ENCODE peak calls at places on chromosomes 2 and 18, in nine cellular contexts. W is OCI-LY7; R is NT2/D1; I is CD8-positive, alpha-beta memory T cell; T is choroid plexus epithelial cell; H is sigmoid colon; M is cardiac fibroblast; O is stomach; S is mammary epithelial cell. K is an unnamed sample.

GRCh38 chr18:22344908-22345670 is 72.6 kb downstream of the CTAGE1 start:
- DNase-seq in H (no peak), I (peak; percentile 63), W (no peak), T (peak; percentile 48), M (peak; percentile 34), O (no peak), S (no peak), R (no peak), K (no peak)

GRCh38 chr2:237739101-237739500 is 59.5 kb upstream of the RBM44 start:
- DNase-seq in H (peak; percentile 87), W (no peak), I (no peak), R (no peak), S (no peak), O (no peak), M (peak; percentile 48), T (no peak), K (no peak)

GRCh38 chr2:111024496-111024895 is 96.2 kb upstream of the BCL2L11 start:
- DNase-seq in T (no peak), O (no peak), S (no peak), W (no peak), I (no peak), H (no peak), M (no peak), R (no peak), K (no peak)

GRCh38 chr18:49811151-49811938 is 2.0 kb downstream of the ACAA2 start:
- DNase-seq in M (no peak), R (no peak), S (no peak), T (no peak), W (no peak), O (no peak), I (no peak), H (no peak), K (no peak)

GRCh38 chr2:146572598-146572997 is 1272.2 kb upstream of the ACVR2A start:
- DNase-seq in R (no peak), H (no peak), T (peak; percentile 40), I (no peak), S (peak; percentile 69), W (no peak), M (no peak), O (no peak), K (peak; percentile 48)

GRCh38 chr18:45221363-45221762 is 393.9 kb upstream of the SLC14A2 start:
- DNase-seq in M (peak; percentile 14), T (no peak), I (no peak), H (no peak), W (no peak), S (peak; percentile 84), R (no peak), O (no peak), K (peak; percentile 84)

GRCh38 chr2:85619617-85620016 is 3.6 kb downstream of the USP39 start:
- DNase-seq in H (no peak), M (no peak), O (no peak), W (no peak), T (no peak), I (no peak), R (no peak), S (no peak), K (no peak)

GRCh38 chr2:167215595-167215994 is 327.3 kb downstream of the XIRP2 start:
- DNase-seq in I (no peak), W (no peak), M (no peak), S (no peak), H (no peak), R (no peak), O (peak; percentile 45), T (no peak), K (no peak)

GRCh38 chr18:21262979-21263378 is 20.9 kb downstream of the GREB1L start:
- DNase-seq in H (no peak), W (no peak), R (no peak), S (peak; percentile 34), M (no peak), I (no peak), O (no peak), T (no peak), K (no peak)

GRCh38 chr2:23554054-23554697 is 169.2 kb downstream of the KLHL29 start:
- DNase-seq in M (peak; percentile 71), H (peak; percentile 86), R (no peak), W (no peak), I (no peak), T (peak; percentile 39), O (no peak), S (no peak), K (peak; percentile 61)

GRCh38 chr18:22132258-22132657 is 37.1 kb upstream of the GATA6 start:
- DNase-seq in I (no peak), M (no peak), S (no peak), R (no peak), W (no peak), O (no peak), T (no peak), H (no peak), K (no peak)

GRCh38 chr2:233822101-233822771 is 32.1 kb downstream of the HJURP start:
- DNase-seq in I (no peak), R (no peak), M (no peak), S (no peak), T (no peak), W (no peak), O (peak; percentile 23), H (peak; percentile 60), K (no peak)

GRCh38 chr2:160477032-160477431 is 16.6 kb downstream of the RBMS1 start:
- DNase-seq in H (no peak), W (no peak), R (no peak), I (no peak), O (no peak), T (peak; percentile 54), S (no peak), M (no peak), K (no peak)

GRCh38 chr18:79642626-79643025 is 37.0 kb upstream of the CTDP1 start:
- DNase-seq in H (no peak), W (no peak), O (no peak), M (peak; percentile 51), T (no peak), S (peak; percentile 17), R (no peak), I (no peak), K (peak; percentile 23)
- H3K4me3 ChIP-seq in H (no peak overlapping the region), W (no peak overlapping the region), O (no peak overlapping the region), M (no peak overlapping the region), T (no peak overlapping the region), S (no peak overlapping the region), R (no peak overlapping the region), I (no peak overlapping the region), K (no peak overlapping the region)

DNA sequence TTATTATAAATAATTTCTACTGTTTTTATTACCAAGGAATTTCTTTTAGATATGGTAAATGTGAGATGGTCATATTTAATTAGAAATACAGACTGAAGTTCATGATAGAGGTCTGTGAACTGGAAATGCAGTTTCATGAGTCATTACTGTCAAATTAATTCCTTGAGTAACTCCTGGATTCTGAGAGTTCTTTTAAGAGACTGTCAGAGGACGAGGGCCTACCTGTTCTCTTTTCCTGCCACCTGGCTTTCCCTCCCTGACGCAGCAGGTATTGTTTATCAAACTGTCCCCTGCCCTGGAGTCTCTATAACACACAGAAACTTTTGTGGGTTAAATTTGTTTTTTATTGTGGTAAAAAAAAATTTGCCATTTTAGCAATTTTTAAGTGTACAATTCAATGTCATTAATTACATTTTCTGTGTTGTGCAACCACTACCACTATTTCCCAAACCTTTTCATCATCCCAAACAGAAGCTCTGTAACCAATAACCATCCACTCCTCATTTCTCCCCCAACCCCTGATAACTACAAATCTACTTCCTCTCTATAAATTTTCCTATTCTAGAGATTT is 142.6 kb downstream of the DIS3L2 start:
- DNase-seq in O (no peak), M (no peak), H (no peak), I (no peak), R (no peak), W (no peak), S (peak; percentile 43), T (peak; percentile 36), K (peak; percentile 19)
- H3K4me3 ChIP-seq in O (no peak overlapping the region), M (no peak overlapping the region), H (no peak overlapping the region), I (no peak overlapping the region), R (no peak overlapping the region), W (no peak overlapping the region), S (no peak overlapping the region), T (no peak overlapping the region), K (no peak overlapping the region)

DNA sequence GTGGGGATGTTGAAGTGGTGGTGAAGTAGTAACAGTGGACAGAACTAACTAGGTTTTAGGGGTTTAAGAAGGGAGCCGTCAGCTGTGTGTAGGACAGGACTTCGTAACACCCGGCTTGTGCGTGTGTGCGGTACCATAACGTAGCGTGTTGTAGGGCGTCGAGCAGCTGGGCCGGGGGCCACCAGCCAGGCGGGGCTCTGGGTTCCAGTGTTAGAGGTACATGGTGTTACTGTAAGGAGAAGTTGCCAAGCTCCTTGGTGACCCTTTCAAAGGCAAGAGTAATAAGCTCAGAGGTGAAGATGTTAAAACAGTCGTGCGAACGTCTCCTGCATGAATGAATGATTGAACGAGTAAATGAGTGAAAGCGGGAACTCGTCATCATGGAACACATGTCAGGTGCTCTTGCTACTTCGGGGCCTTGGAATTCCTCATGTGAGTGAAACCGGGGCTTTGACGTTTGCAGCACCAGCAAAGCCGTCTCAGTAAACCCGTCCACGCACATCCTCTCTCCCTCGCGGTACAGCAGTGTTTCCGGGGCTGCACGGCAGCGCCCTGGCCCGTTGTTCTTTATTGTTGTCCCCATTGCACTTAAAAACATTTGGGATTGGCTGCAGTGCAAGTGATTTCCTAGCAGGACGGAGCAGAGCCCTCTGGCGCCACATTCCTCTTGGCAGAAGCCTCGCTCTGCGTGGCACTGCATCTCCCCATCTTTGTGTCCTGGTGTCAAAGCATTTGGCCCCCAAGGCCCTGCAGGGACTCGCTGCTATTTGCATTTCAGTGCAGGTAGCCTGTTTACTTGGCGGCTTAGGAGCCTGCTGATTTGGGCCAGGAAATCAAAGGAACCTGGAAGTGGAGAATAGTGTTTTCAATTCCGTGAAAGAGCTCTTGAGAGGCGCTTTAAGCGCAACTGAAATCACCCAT is 115.0 kb downstream of the GBX2 start:
- DNase-seq in M (no peak), R (peak; percentile 73), T (no peak), W (no peak), S (no peak), H (no peak), I (no peak), O (no peak), K (no peak)
- H3K4me3 ChIP-seq in M (no peak overlapping the region), R (no peak overlapping the region), T (no peak overlapping the region), W (no peak overlapping the region), S (no peak overlapping the region), H (no peak overlapping the region), I (no peak overlapping the region), O (no peak overlapping the region), K (no peak overlapping the region)

GRCh38 chr2:8577573-8577972 is 104.3 kb upstream of the ID2 start:
- DNase-seq in H (peak; percentile 40), O (peak; percentile 23), R (no peak), I (no peak), M (no peak), W (no peak), T (no peak), S (no peak), K (no peak)

GRCh38 chr2:8574196-8575010 is 107.5 kb upstream of the ID2 start:
- DNase-seq in T (no peak), I (no peak), M (no peak), H (peak; percentile 57), R (no peak), O (peak; percentile 25), S (no peak), W (peak; percentile 96), K (no peak)

GRCh38 chr2:8575011-8575750 is 106.7 kb upstream of the ID2 start:
- DNase-seq in T (no peak), I (peak; percentile 64), W (peak; percentile 84), H (peak; percentile 61), M (peak; percentile 16), S (no peak), O (peak; percentile 32), R (no peak), K (peak; percentile 29)

GRCh38 chr2:8576525-8577157 is 105.2 kb upstream of the ID2 start:
- DNase-seq in T (no peak), H (peak; percentile 68), I (peak; percentile 11), R (no peak), M (no peak), O (peak; percentile 29), W (peak; percentile 91), S (no peak), K (no peak)

GRCh38 chr2:8575810-8576423 is 105.9 kb upstream of the ID2 start:
- DNase-seq in R (no peak), W (peak; percentile 55), S (no peak), T (no peak), H (peak; percentile 43), O (peak; percentile 17), I (no peak), M (no peak), K (no peak)
- H3K4me3 ChIP-seq in R (no peak overlapping the region), W (peak overlapping the region; percentile 75), S (no peak overlapping the region), T (no peak overlapping the region), H (no peak overlapping the region), O (no peak overlapping the region), I (peak overlapping the region; percentile 11), M (no peak overlapping the region), K (no peak overlapping the region)

K was measured in fibroblast of mammary gland.